ENCODE peak calls at places on chromosome 15, in nine cellular contexts. D is lower lobe of right lung, T is GM23248, W is thoracic aorta, V is body of pancreas, L is heart left ventricle, B is left ventricle myocardium inferior, S is A549, O is endothelial cell of umbilical vein. J is an unnamed sample.
A peak's percentile ranks its signal among the peaks of the same experiment; 100 is the strongest.

GRCh38 chr15:69609176-69609575 is 156.6 kb downstream of the RPLP1 start:
- DNase-seq in D (no peak), B (no peak), O (no peak), V (peak; percentile 33), T (peak; percentile 60), S (peak; percentile 17), W (no peak), L (no peak), J (no peak)

GRCh38 chr15:89167267-89168176 is 53.9 kb downstream of the RLBP1 start:
- DNase-seq in V (peak; percentile 69), S (peak; percentile 44), T (peak; percentile 83), D (no peak), L (peak; percentile 53), O (peak; percentile 92), W (peak; percentile 45), B (no peak), J (no peak)

GRCh38 chr15:39594056-39594763 is 13.3 kb downstream of the THBS1 start:
- DNase-seq in O (peak; percentile 64), V (no peak), T (peak; percentile 41), W (no peak), S (no peak), L (no peak), B (no peak), D (no peak), J (peak; percentile 14)

GRCh38 chr15:28900892-28901586 is 15.3 kb downstream of the APBA2 start:
- DNase-seq in B (no peak), O (no peak), L (no peak), D (no peak), V (no peak), T (no peak), S (no peak), W (no peak), J (no peak)

GRCh38 chr15:69576035-69576526 is 123.5 kb downstream of the RPLP1 start:
- DNase-seq in D (peak; percentile 80), S (peak; percentile 68), O (peak; percentile 22), L (peak; percentile 54), B (peak; percentile 47), W (no peak), T (peak; percentile 64), V (peak; percentile 73), J (peak; percentile 74)

GRCh38 chr15:91942676-91943417 is 89.3 kb downstream of the SLCO3A1 start:
- DNase-seq in O (no peak), T (peak; percentile 93), B (peak; percentile 83), V (peak; percentile 79), W (peak; percentile 66), D (peak; percentile 86), S (peak; percentile 84), L (peak; percentile 87), J (peak; percentile 88)

GRCh38 chr15:77352932-77353331 is 67.0 kb downstream of the PEAK1 start:
- DNase-seq in S (no peak), B (no peak), D (no peak), V (no peak), O (no peak), W (no peak), T (peak; percentile 8), L (no peak), J (no peak)

GRCh38 chr15:40252438-40253178 is 13.7 kb downstream of the PAK6 start:
- DNase-seq in D (peak; percentile 79), V (peak; percentile 69), O (peak; percentile 19), W (no peak), S (no peak), T (peak; percentile 35), B (peak; percentile 40), L (no peak), J (peak; percentile 56)

GRCh38 chr15:85999658-86000057 is 80.0 kb upstream of the AGBL1 start:
- DNase-seq in L (no peak), W (no peak), B (no peak), D (no peak), V (no peak), O (no peak), T (no peak), S (no peak), J (no peak)

GRCh38 chr15:63157891-63158431 is 684 bp upstream of the RPS27L start:
- DNase-seq in B (peak; percentile 28), T (peak; percentile 95), D (no peak), S (peak; percentile 86), O (peak; percentile 70), L (peak; percentile 67), V (peak; percentile 31), W (peak; percentile 49), J (peak; percentile 44)

GRCh38 chr15:70336425-70337009 is 238.8 kb upstream of the TLE3 start:
- DNase-seq in O (no peak), W (no peak), D (no peak), V (no peak), L (no peak), T (no peak), B (no peak), S (no peak), J (no peak)

GRCh38 chr15:70947369-70948335 is 55.0 kb downstream of the LRRC49 start:
- DNase-seq in D (no peak), V (no peak), W (no peak), B (no peak), L (no peak), T (no peak), O (peak; percentile 19), S (no peak), J (no peak)

GRCh38 chr15:38028869-38029268 is 94.4 kb downstream of the TMCO5A start:
- DNase-seq in B (no peak), V (no peak), L (no peak), T (peak; percentile 81), O (no peak), W (no peak), S (no peak), D (no peak), J (no peak)

GRCh38 chr15:70447927-70448698 is 315.2 kb downstream of the UACA start:
- DNase-seq in L (peak; percentile 36), O (no peak), T (no peak), S (no peak), W (no peak), B (peak; percentile 26), V (no peak), D (peak; percentile 59), J (peak; percentile 50)

GRCh38 chr15:85706779-85707518 is 87.8 kb downstream of the KLHL25 start:
- DNase-seq in O (peak; percentile 70), D (no peak), L (peak; percentile 39), S (no peak), V (no peak), B (no peak), W (no peak), T (peak; percentile 62), J (peak; percentile 60)

GRCh38 chr15:60358935-60359672 is 38.7 kb downstream of the ANXA2 start:
- DNase-seq in S (peak; percentile 62), O (peak; percentile 37), B (no peak), D (no peak), T (peak; percentile 80), W (no peak), V (no peak), L (no peak), J (no peak)

GRCh38 chr15:78229431-78230406 is 4.6 kb downstream of the ACSBG1 start:
- DNase-seq in B (no peak), V (no peak), S (no peak), L (no peak), D (no peak), T (no peak), W (no peak), O (no peak), J (no peak)

GRCh38 chr15:23648920-23649515 is 1.4 kb upstream of the MAGEL2 start:
- DNase-seq in S (peak; percentile 18), V (peak; percentile 38), T (peak; percentile 33), W (no peak), B (no peak), D (peak; percentile 47), O (no peak), L (no peak), J (peak; percentile 7)

GRCh38 chr15:64688179-64688578 is 87.2 kb downstream of the RBPMS2 start:
- DNase-seq in W (no peak), V (no peak), T (no peak), B (no peak), S (no peak), D (no peak), L (no peak), O (no peak), J (no peak)
- H3K27ac ChIP-seq in W (no peak overlapping the region), V (no peak overlapping the region), T (no peak overlapping the region), B (peak overlapping the region; percentile 61), S (no peak overlapping the region), D (no peak overlapping the region), L (no peak overlapping the region), O (no peak overlapping the region), J (no peak overlapping the region)

DNA sequence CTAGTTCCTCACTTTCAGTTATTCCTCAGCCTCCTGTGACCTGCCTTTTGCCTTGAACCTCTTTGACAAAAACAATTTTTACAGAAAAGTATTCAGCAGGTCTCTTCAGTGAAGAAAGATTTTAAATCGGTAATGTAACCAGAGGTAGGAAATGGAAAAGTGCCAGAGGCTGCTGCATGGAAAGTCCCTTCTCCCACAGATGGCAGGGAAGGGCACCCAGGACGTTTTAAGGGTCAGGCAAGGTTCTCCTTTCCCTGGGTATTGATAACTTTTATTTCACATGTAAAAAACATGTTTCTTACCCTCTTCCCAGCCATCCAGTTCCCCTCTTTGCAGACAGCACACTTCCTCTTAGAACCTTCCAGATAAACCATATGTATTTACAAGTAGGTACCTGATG is 185.6 kb downstream of the OR4M2 start:
- DNase-seq in O (no peak), D (no peak), T (no peak), W (no peak), B (no peak), V (peak; percentile 23), L (no peak), S (no peak), J (no peak)
- H3K9me3 ChIP-seq in O (peaks cover 21% of the 10 kb centered on the region), D (no peaks in the 10 kb centered on the region), T (no peaks in the 10 kb centered on the region), W (no peaks in the 10 kb centered on the region), B (no peaks in the 10 kb centered on the region), V (no peaks in the 10 kb centered on the region), L (no peaks in the 10 kb centered on the region), S (peaks cover 3% of the 10 kb centered on the region), J (no peaks in the 10 kb centered on the region)

GRCh38 chr15:73626072-73626471 is 7.1 kb downstream of the NPTN start:
- DNase-seq in W (no peak), T (no peak), D (no peak), L (no peak), O (no peak), V (no peak), B (no peak), S (no peak), J (no peak)
- H3K4me3 ChIP-seq in W (no peak overlapping the region), T (no peak overlapping the region), D (no peak overlapping the region), L (no peak overlapping the region), O (no peak overlapping the region), V (no peak overlapping the region), B (no peak overlapping the region), S (no peak overlapping the region), J (no peak overlapping the region)

GRCh38 chr15:65374334-65374733 is 3.5 kb downstream of the IGDCC3 start:
- DNase-seq in T (no peak), D (no peak), L (no peak), V (no peak), S (no peak), W (no peak), O (no peak), B (no peak), J (no peak)

GRCh38 chr15:65372787-65373067 is 5.1 kb downstream of the IGDCC3 start:
- DNase-seq in O (no peak), B (no peak), T (no peak), D (no peak), W (no peak), S (no peak), V (no peak), L (no peak), J (no peak)

GRCh38 chr15:65370885-65371284 is 6.9 kb downstream of the IGDCC3 start:
- DNase-seq in O (no peak), B (no peak), D (no peak), T (no peak), S (no peak), V (no peak), L (no peak), W (no peak), J (no peak)

GRCh38 chr15:65373163-65373651 is 4.6 kb downstream of the IGDCC3 start:
- DNase-seq in W (no peak), B (no peak), V (no peak), L (no peak), S (no peak), D (no peak), T (no peak), O (no peak), J (no peak)

GRCh38 chr15:65371976-65372786 is 5.6 kb downstream of the IGDCC3 start:
- DNase-seq in D (no peak), V (no peak), T (no peak), L (no peak), O (no peak), S (no peak), B (no peak), W (no peak), J (no peak)
- H3K27ac ChIP-seq in D (no peak overlapping the region), V (no peak overlapping the region), T (no peak overlapping the region), L (no peak overlapping the region), O (no peak overlapping the region), S (no peak overlapping the region), B (no peak overlapping the region), W (no peak overlapping the region), J (no peak overlapping the region)

J was measured in small intestine.